ENCODE peak calls at places on chromosomes 12 and 14, in four cellular contexts. C, I, H and B are unnamed samples.
A peak's percentile ranks its signal among the peaks of the same experiment; 100 is the strongest.

GRCh38 chr12:81610955-81611889 is 147.9 kb downstream of the PPFIA2 start:
- DNase-seq in C (no peak), H (no peak), I (no peak), B (no peak)

GRCh38 chr12:100043657-100044056 is 58.9 kb upstream of the ANKS1B start:
- DNase-seq in H (no peak), I (no peak), C (no peak), B (no peak)

GRCh38 chr12:106274575-106275081 is 26.8 kb upstream of the CKAP4 start:
- DNase-seq in C (peak; percentile 56), H (no peak), I (no peak), B (peak; percentile 52)

GRCh38 chr12:18468521-18469075 is 207.3 kb downstream of the PIK3C2G start:
- DNase-seq in H (no peak), C (no peak), I (no peak), B (no peak)

GRCh38 chr12:25458047-25458552 is 95.0 kb downstream of the LMNTD1 start:
- DNase-seq in I (no peak), C (no peak), H (no peak), B (no peak)

GRCh38 chr14:21047378-21047781 is 5.2 kb downstream of the RNASE7 start:
- DNase-seq in C (no peak), I (no peak), H (no peak), B (no peak)

GRCh38 chr12:115313929-115314328 is 630.0 kb upstream of the TBX3 start:
- DNase-seq in H (no peak), I (no peak), C (peak; percentile 10), B (no peak)

GRCh38 chr14:29805415-29806123 is 122.1 kb downstream of the PRKD1 start:
- DNase-seq in H (peak; percentile 13), I (no peak), C (no peak), B (peak; percentile 73)

GRCh38 chr12:32377344-32378000 is 21.9 kb upstream of the FGD4 start:
- DNase-seq in I (no peak), H (no peak), C (no peak), B (no peak)

GRCh38 chr12:122024132-122024785 is 2.6 kb downstream of the BCL7A start:
- DNase-seq in C (no peak), I (no peak), H (no peak), B (no peak)

GRCh38 chr14:67734675-67735074 is 33.0 kb downstream of the RDH12 start:
- DNase-seq in H (no peak), I (no peak), C (no peak), B (no peak)

GRCh38 chr14:28661171-28661772 is 105.3 kb upstream of the FOXG1 start:
- DNase-seq in C (no peak), I (no peak), H (no peak), B (no peak)

GRCh38 chr12:30219047-30219446 is 435.3 kb upstream of the TMTC1 start:
- DNase-seq in C (no peak), H (no peak), I (no peak), B (no peak)

GRCh38 chr12:546920-547845 is 87.4 kb downstream of the B4GALNT3 start:
- DNase-seq in H (peak; percentile 73), I (no peak), C (no peak), B (peak; percentile 75)

GRCh38 chr12:52171950-52172512 is 19.8 kb downstream of the KRT80 start:
- DNase-seq in I (no peak), C (no peak), H (peak; percentile 58), B (peak; percentile 61)

GRCh38 chr12:84497819-84498218 is 414.8 kb downstream of the SLC6A15 start:
- DNase-seq in C (no peak), I (no peak), H (no peak), B (no peak)

GRCh38 chr12:112978163-112979081 is at the start of gene OAS2:
- DNase-seq in H (peak; percentile 80), I (peak; percentile 61), C (peak; percentile 63), B (peak; percentile 80)

GRCh38 chr12:32522322-32523221 is 123.2 kb downstream of the FGD4 start:
- DNase-seq in C (no peak), H (no peak), I (no peak), B (no peak)

GRCh38 chr14:99751539-99752485 is 41.4 kb upstream of the EML1 start:
- DNase-seq in I (no peak), C (no peak), H (no peak), B (no peak)

GRCh38 chr14:61585598-61586538 is 109.4 kb upstream of the HIF1A start:
- DNase-seq in I (no peak), C (no peak), H (peak; percentile 58), B (peak; percentile 61)

GRCh38 chr12:25694072-25694471 is 141.0 kb upstream of the LMNTD1 start:
- DNase-seq in H (no peak), C (no peak), I (no peak), B (no peak)

GRCh38 chr12:10235761-10236631 is 23.3 kb downstream of the GABARAPL1 start:
- DNase-seq in C (no peak), I (no peak), H (no peak), B (peak; percentile 31)

GRCh38 chr12:132355742-132356681 is 26.6 kb upstream of the GALNT9 start:
- DNase-seq in H (no peak), I (no peak), C (no peak), B (no peak)

GRCh38 chr12:122308811-122309210 is 42.5 kb upstream of the VPS33A start:
- DNase-seq in H (no peak), C (no peak), I (no peak), B (no peak)

GRCh38 chr14:86013663-86014062 is 483.7 kb downstream of the FLRT2 start:
- DNase-seq in I (no peak), H (no peak), C (no peak), B (no peak)

GRCh38 chr12:54222609-54223008 is 33.8 kb upstream of the SMUG1 start:
- DNase-seq in H (no peak), C (no peak), I (no peak), B (no peak)

GRCh38 chr12:56694161-56694560 is 6.1 kb upstream of the PTGES3 start:
- DNase-seq in H (no peak), I (no peak), C (no peak), B (no peak)

GRCh38 chr12:130026608-130027176 is 122.9 kb upstream of the TMEM132D start:
- DNase-seq in C (peak; percentile 46), I (no peak), H (peak; percentile 27), B (peak; percentile 35)

GRCh38 chr14:68962681-68963080 is 16.4 kb downstream of the ACTN1 start:
- DNase-seq in C (no peak), H (no peak), I (no peak), B (no peak)

DNA sequence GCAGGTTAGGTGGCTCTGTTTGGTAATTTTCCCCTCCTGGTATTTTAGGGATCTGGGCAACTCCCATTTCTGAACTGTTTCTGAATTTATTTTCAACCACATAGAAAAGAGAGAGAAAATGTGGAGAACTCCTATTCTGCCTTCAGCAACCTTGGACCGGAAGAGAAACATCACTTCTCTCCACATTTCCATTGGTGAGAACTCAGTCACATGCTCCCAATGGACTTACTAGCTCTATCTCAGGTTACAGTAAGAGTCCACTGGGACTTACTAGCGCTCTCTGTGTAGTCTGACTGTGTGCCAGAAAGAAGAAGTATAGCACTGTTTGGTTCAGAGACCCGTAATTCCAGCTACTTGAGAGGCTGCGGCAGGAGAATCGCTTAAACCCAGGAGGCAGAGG is 383.2 kb downstream of the DUSP6 start:
- DNase-seq in H (no peak), C (no peak), I (no peak), B (no peak)
- TF ChIP-seq POLR2AphosphoS5 in H (no peak), C (no peak), I (no peak), B (no peak)

GRCh38 chr12:15700595-15700994 is 88.6 kb downstream of the EPS8 start:
- DNase-seq in C (no peak), I (no peak), H (no peak), B (no peak)
- H3K4me1 ChIP-seq in C (no peaks in the 10 kb centered on the region), I (peaks cover 4% of the 10 kb centered on the region), H (peaks cover 71% of the 10 kb centered on the region), B (peaks cover 60% of the 10 kb centered on the region)

GRCh38 chr14:106491851-106492250 is 965.5 kb downstream of the TMEM121 start:
- DNase-seq in C (no peak), I (no peak), H (peak; percentile 25), B (no peak)
- TF ChIP-seq CTCF in C (no peak), I (no peak), H (no peak), B (no peak)

GRCh38 chr14:92920001-92920400 is 2.9 kb upstream of the CHGA start:
- DNase-seq in H (no peak), I (no peak), C (no peak), B (no peak)

GRCh38 chr14:92922883-92923743 is at the start of gene CHGA:
- DNase-seq in C (no peak), H (peak; percentile 37), I (no peak), B (peak; percentile 44)

GRCh38 chr14:92924247-92924646 is 1.3 kb downstream of the CHGA start:
- DNase-seq in I (no peak), C (no peak), H (no peak), B (no peak)

GRCh38 chr14:92923744-92924103 is 774 bp downstream of the CHGA start:
- DNase-seq in C (no peak), I (no peak), H (no peak), B (no peak)

DNA sequence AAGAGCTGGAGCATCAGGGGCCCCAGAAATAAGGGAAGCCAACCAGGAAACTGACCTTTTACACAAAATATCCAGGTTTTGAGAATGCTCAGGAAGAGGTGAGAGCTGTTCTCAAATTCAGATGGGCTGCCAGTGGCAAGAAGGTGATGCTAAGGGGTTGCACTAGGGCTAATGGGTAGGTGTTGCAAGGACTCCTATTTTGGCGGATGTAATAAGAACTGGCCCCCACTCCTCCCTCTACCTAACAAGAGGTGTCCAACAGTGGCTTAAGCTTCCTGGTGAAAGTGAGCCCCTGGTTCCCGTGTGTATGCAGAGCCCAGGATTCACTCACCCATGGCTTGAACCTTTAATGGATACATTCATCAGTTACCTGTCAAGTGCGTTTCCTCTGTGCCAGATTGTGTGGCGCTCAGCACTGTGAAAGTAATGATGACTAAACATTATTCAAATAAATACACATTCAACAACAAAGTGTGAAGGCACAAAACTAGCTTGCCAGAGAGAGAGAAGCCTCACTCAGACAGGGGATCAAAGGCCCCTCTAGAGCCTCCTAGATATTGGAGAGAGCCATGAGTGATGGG is 705 bp upstream of the CHGA start:
- DNase-seq in C (no peak), I (no peak), H (no peak), B (no peak)
- TF ChIP-seq POLR2AphosphoS5 in C (no peak), I (no peak), H (no peak), B (no peak)

GRCh38 chr14:59208224-59208814 is 19.9 kb downstream of the DAAM1 start:
- DNase-seq in H (no peak), C (no peak), I (no peak), B (no peak)
- H3K4me1 ChIP-seq in H (peaks cover 27% of the 10 kb centered on the region), C (peaks cover 5% of the 10 kb centered on the region), I (no peaks in the 10 kb centered on the region), B (peaks cover 59% of the 10 kb centered on the region)

GRCh38 chr12:14723763-14724162 is 27.4 kb upstream of the GUCY2C start:
- DNase-seq in I (no peak), C (peak; percentile 61), H (peak; percentile 59), B (peak; percentile 65)
- TF ChIP-seq CTCF in I (peak; percentile 51), C (peak; percentile 67), H (peak; percentile 55), B (peak; percentile 71)